ENCODE peak calls at places on chromosome 17, in nine cellular contexts. X is CD4-positive, CD25-positive, alpha-beta regulatory T cell; W is H9; O is mammary epithelial cell; J is endothelial cell of umbilical vein; A is A549; I is pancreas; C is tibial artery; S is PC-9. P is an unnamed sample. For H3K9me3, the result is how much of the 10 kb centered on the place peaks cover.

GRCh38 chr17:59361386-59361785 is 29.9 kb downstream of the YPEL2 start:
- DNase-seq in S (peak), O (peak), C (no peak), X (no peak), I (no peak), W (no peak), A (no peak), J (peak), P (no peak)

GRCh38 chr17:21041753-21042433 is 918 bp downstream of the USP22 start:
- DNase-seq in I (peak), X (peak), W (peak), J (peak), A (peak), O (peak), S (peak), C (peak), P (peak)

GRCh38 chr17:2309338-2310143 is 5.8 kb downstream of the SRR start:
- DNase-seq in C (no peak), A (no peak), O (no peak), S (no peak), J (no peak), X (no peak), W (no peak), I (peak), P (no peak)

GRCh38 chr17:36008998-36009665 is 7.8 kb upstream of the CCL15 start:
- DNase-seq in I (no peak), C (no peak), O (peak), S (no peak), W (peak), J (peak), X (no peak), A (no peak), P (no peak)

GRCh38 chr17:19024101-19025078 is 19.8 kb upstream of the FAM83G start:
- DNase-seq in O (peak), X (no peak), W (no peak), I (peak), S (no peak), C (peak), A (no peak), J (no peak), P (no peak)

GRCh38 chr17:17737938-17738894 is 57.0 kb downstream of the RAI1 start:
- DNase-seq in I (no peak), O (peak), W (peak), C (no peak), S (peak), X (no peak), A (no peak), J (no peak), P (no peak)

GRCh38 chr17:13415877-13416416 is 185.8 kb downstream of the HS3ST3A1 start:
- DNase-seq in S (no peak), X (no peak), I (peak), C (no peak), J (no peak), W (no peak), O (peak), A (no peak), P (no peak)

GRCh38 chr17:46012506-46013079 is 13.5 kb downstream of the STH start:
- DNase-seq in O (no peak), S (no peak), J (no peak), X (no peak), A (no peak), W (no peak), C (no peak), I (no peak), P (no peak)

GRCh38 chr17:81295678-81296381 is 723 bp upstream of the SLC38A10 start:
- DNase-seq in S (peak), O (peak), A (peak), X (peak), W (peak), C (no peak), I (peak), J (peak), P (peak)

GRCh38 chr17:4566785-4567184 is 6.4 kb upstream of the GGT6 start:
- DNase-seq in X (no peak), A (peak), C (no peak), S (peak), J (peak), I (peak), W (peak), O (peak), P (no peak)

GRCh38 chr17:28897769-28898259 is 281 bp upstream of the FLOT2 start:
- DNase-seq in X (no peak), S (no peak), C (no peak), O (no peak), W (no peak), I (no peak), J (peak), A (no peak), P (no peak)

GRCh38 chr17:21285164-21286065 is 904 bp downstream of the MAP2K3 start:
- DNase-seq in J (peak), S (no peak), X (no peak), O (peak), I (peak), W (no peak), C (peak), A (no peak), P (no peak)

GRCh38 chr17:21191698-21192097 is 22.3 kb downstream of the TMEM11 start:
- DNase-seq in O (no peak), X (no peak), C (no peak), A (no peak), I (no peak), W (no peak), S (no peak), J (peak), P (no peak)

GRCh38 chr17:63452091-63452978 is 6.2 kb upstream of the CYB561 start:
- DNase-seq in I (no peak), O (no peak), X (no peak), A (no peak), C (no peak), W (no peak), S (no peak), J (no peak), P (no peak)

GRCh38 chr17:64331946-64332493 is 58.6 kb downstream of the PECAM1 start:
- DNase-seq in I (no peak), C (peak), J (peak), W (no peak), S (peak), O (no peak), A (no peak), X (no peak), P (no peak)

GRCh38 chr17:12231027-12231682 is 210.5 kb downstream of the MAP2K4 start:
- DNase-seq in A (peak), I (no peak), C (no peak), O (peak), W (no peak), S (no peak), X (no peak), J (no peak), P (no peak)

GRCh38 chr17:38727661-38728220 is 2.4 kb upstream of the CISD3 start:
- DNase-seq in I (peak), O (no peak), A (no peak), W (no peak), C (no peak), X (no peak), S (no peak), J (no peak), P (no peak)

GRCh38 chr17:382644-383533 is 30.3 kb upstream of the RPH3AL start:
- DNase-seq in O (no peak), I (no peak), X (no peak), W (peak), J (no peak), A (peak), C (no peak), S (no peak), P (no peak)

GRCh38 chr17:64032081-64032480 is 11.6 kb upstream of the ICAM2 start:
- DNase-seq in W (peak), S (no peak), X (no peak), O (peak), A (no peak), I (no peak), C (no peak), J (no peak), P (no peak)

GRCh38 chr17:81682565-81683207 is 911 bp downstream of the ARL16 start:
- DNase-seq in C (no peak), W (no peak), X (no peak), O (no peak), J (no peak), S (no peak), A (no peak), I (no peak), P (no peak)

GRCh38 chr17:13395872-13396271 is 205.9 kb downstream of the HS3ST3A1 start:
- DNase-seq in O (peak), I (no peak), W (no peak), A (no peak), J (no peak), S (no peak), C (no peak), X (no peak), P (no peak)

GRCh38 chr17:73211745-73212144 is 18.9 kb downstream of the COG1 start:
- DNase-seq in I (no peak), W (no peak), S (no peak), J (no peak), O (no peak), A (no peak), X (peak), C (peak), P (peak)

GRCh38 chr17:15398736-15399331 is 57.4 kb upstream of the TEKT3 start:
- DNase-seq in O (peak), C (peak), I (no peak), X (no peak), J (peak), W (peak), S (no peak), A (no peak), P (no peak)

GRCh38 chr17:28792877-28793666 is 49.3 kb downstream of the TRAF4 start:
- DNase-seq in O (no peak), S (no peak), C (no peak), W (no peak), J (peak), I (no peak), A (no peak), X (no peak), P (no peak)

GRCh38 chr17:18235743-18236256 is 10.4 kb downstream of the LLGL1 start:
- DNase-seq in J (peak), S (peak), I (no peak), A (no peak), X (no peak), W (no peak), O (peak), C (peak), P (no peak)

GRCh38 chr17:80455328-80455710 is 21.1 kb downstream of the NPTX1 start:
- DNase-seq in W (peak), I (no peak), J (no peak), O (no peak), C (peak), S (no peak), A (peak), X (peak), P (no peak)

GRCh38 chr17:79065105-79065670 is 9.4 kb upstream of the ENGASE start:
- DNase-seq in J (peak), O (no peak), C (no peak), S (no peak), X (peak), I (no peak), W (peak), A (peak), P (peak)

GRCh38 chr17:10803830-10804498 is at the start of gene TMEM238L:
- DNase-seq in S (no peak), C (no peak), O (no peak), A (no peak), J (no peak), X (no peak), I (no peak), W (no peak), P (no peak)

GRCh38 chr17:72342061-72342460 is 221.2 kb downstream of the SOX9 start:
- DNase-seq in J (no peak), C (no peak), X (no peak), O (no peak), S (no peak), W (no peak), I (no peak), A (no peak), P (no peak)

GRCh38 chr17:75343007-75343406 is 53.8 kb upstream of the SLC25A19 start:
- DNase-seq in I (no peak), A (no peak), X (no peak), W (no peak), O (no peak), C (no peak), S (no peak), J (no peak), P (no peak)

GRCh38 chr17:55299162-55299838 is 34.5 kb downstream of the HLF start:
- DNase-seq in I (no peak), X (no peak), A (no peak), C (no peak), O (no peak), J (no peak), S (no peak), W (no peak), P (no peak)

GRCh38 chr17:49985310-49985990 is 9.6 kb downstream of the DLX3 start:
- DNase-seq in C (no peak), A (no peak), O (no peak), I (no peak), X (no peak), J (no peak), S (no peak), W (peak), P (no peak)

GRCh38 chr17:28746611-28747045 is 2.8 kb downstream of the TRAF4 start:
- DNase-seq in C (no peak), W (peak), S (peak), I (peak), J (peak), A (no peak), X (no peak), O (peak), P (no peak)

DNA sequence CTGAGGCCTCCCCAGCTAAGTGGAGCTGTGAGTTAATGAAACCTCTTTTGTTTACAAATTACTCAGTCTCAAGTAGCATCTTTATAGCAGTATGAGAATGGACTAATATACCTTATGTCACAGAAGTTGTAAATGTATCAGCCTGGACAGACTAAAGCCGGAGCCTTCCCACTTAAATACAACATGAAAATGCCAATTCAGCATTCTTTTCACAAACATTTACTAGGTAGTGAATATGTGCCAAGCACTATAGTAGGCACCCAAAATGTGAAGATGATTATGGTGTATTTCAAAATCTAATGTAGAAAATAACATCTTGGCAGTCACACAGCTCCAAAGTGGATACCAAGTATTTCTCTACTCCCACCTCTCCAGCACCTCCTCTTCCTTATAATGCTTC is 693.0 kb downstream of the KCNJ2 start:
- DNase-seq in J (no peak), X (no peak), I (no peak), C (no peak), A (no peak), O (no peak), S (no peak), W (no peak), P (no peak)
- H3K9me3 ChIP-seq in J (under half), X (under half), I (under half), C (under half), A (under half), O (under half), S (under half), W (under half), P (under half)

DNA sequence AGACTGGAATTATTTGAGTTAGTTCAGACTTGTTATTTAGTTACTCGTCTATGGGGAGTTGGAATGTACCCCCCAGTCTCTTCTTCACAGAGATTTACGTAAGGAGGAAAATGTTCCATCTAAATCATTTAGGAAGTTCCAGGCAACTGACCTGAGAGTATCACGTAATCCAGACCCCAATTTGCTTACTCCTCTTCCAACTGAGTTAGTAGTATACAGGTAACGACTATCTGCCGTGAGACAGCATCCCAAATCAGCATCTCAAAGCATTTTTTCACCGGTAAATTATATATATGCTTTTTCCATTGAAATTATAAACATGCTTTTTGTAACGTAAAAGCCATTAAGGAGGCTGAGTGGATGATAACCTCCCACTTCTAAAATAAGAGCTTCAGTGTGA is 214.3 kb upstream of the WSB1 start:
- DNase-seq in S (no peak), O (no peak), C (no peak), W (no peak), I (no peak), J (no peak), A (no peak), X (no peak), P (no peak)
- H3K9me3 ChIP-seq in S (under half), O (under half), C (under half), W (half or more), I (under half), J (under half), A (under half), X (under half), P (under half)

GRCh38 chr17:69834494-69834893 is 240.5 kb upstream of the KCNJ16 start:
- DNase-seq in O (no peak), W (no peak), I (no peak), S (no peak), C (no peak), A (no peak), J (no peak), X (no peak), P (no peak)
- H3K9me3 ChIP-seq in O (under half), W (under half), I (under half), S (under half), C (under half), A (under half), J (under half), X (under half), P (under half)

DNA sequence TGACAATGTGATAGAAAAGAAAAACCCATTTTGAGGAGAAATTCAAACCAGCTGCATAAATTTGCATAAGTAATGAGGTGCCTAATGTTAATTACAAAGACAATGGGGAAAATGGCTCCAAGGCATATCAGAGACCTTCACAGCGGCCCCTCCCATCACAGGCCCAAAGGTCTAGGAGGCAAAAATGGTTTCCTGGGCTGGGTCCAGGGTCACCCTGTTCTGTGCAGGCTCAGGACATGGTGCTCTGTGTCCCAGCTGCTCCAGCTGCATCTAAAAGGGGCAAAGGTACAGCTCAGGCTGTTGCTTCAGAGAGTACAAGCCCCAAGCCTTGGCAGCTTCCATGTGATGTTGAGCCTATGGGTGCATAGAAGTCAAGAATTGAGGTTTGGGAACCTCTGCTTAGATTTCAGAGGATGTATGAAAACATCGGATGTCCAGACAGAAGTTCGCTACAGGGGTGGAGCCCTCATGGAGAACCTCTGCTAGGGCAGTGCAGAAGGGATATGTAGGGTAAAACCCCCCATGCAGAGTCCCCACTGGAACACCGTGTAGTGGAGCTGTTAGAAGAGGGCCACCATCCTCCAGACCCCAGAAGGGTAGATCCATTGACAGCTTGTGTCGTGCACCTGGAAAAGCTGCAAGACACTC is 40.6 kb downstream of the IKZF3 start:
- DNase-seq in O (no peak), S (no peak), X (no peak), A (no peak), I (no peak), C (no peak), W (no peak), J (no peak), P (no peak)
- H3K9me3 ChIP-seq in O (under half), S (under half), X (under half), A (under half), I (under half), C (under half), W (under half), J (under half), P (under half)

DNA sequence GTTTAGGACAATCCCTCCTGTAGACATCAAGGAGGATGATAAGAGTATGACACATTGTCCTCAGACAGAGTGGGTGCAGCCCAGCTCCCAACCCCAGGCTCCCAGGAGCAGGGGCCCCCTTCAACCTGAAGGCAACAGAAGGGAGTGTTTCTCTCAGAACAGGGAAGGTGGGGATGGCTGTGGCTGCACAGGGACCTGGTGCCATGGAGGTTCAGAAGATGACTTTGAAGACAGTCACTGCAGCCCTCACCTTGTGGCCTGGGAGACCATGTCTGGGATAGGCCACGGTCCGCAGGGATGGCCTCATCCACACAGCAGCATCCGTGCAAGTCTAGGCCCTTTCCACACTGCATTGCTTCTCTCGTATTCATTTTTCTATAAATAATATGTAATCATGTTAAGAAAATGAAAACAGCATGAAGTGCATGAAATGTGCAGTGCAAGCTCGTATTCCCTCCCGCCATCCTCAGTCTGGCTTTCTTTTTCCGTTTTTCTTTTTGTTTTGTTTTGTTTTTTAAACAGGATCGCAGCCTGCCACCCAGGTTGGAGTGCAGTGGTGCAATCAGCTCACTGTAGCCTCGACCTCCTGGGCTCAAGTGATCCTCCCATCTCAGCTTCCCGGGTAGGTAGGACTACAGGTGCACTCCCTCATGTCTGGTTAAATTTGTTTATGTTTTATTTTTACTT is 71.1 kb downstream of the METRNL start:
- DNase-seq in J (no peak), C (peak), O (no peak), S (no peak), W (no peak), A (no peak), I (no peak), X (no peak), P (no peak)
- H3K9me3 ChIP-seq in J (under half), C (under half), O (under half), S (under half), W (under half), A (under half), I (under half), X (under half), P (under half)

P was measured in T-helper 17 cell.